ENCODE peak calls at places on chromosomes 3 and 15, in eight cellular contexts. One of them, this sample, is unnamed.

GRCh38 chr15:26260517-26261133 is 397.5 kb upstream of the ATP10A start:
- DNase-seq in upper lobe of left lung: no peak
- DNase-seq in NB4: peak
- DNase-seq in body of pancreas: peak
- DNase-seq in A549: peak
- DNase-seq in erythroblast: peak
- DNase-seq in HCT116: no peak
- DNase-seq in K562: peak
- DNase-seq in this sample: no peak

GRCh38 chr3:15313461-15313860 is 18.9 kb downstream of the SH3BP5 start:
- DNase-seq in upper lobe of left lung: peak
- DNase-seq in NB4: no peak
- DNase-seq in body of pancreas: no peak
- DNase-seq in A549: no peak
- DNase-seq in erythroblast: no peak
- DNase-seq in HCT116: no peak
- DNase-seq in K562: no peak
- DNase-seq in this sample: no peak

GRCh38 chr3:119769394-119770149 is 12.3 kb upstream of the NR1I2 start:
- DNase-seq in upper lobe of left lung: no peak
- DNase-seq in NB4: no peak
- DNase-seq in body of pancreas: no peak
- DNase-seq in A549: no peak
- DNase-seq in erythroblast: no peak
- DNase-seq in HCT116: no peak
- DNase-seq in K562: no peak
- DNase-seq in this sample: no peak

GRCh38 chr15:88089019-88089603 is 167.4 kb downstream of the NTRK3 start:
- DNase-seq in upper lobe of left lung: no peak
- DNase-seq in NB4: no peak
- DNase-seq in body of pancreas: no peak
- DNase-seq in A549: no peak
- DNase-seq in erythroblast: no peak
- DNase-seq in HCT116: no peak
- DNase-seq in K562: no peak
- DNase-seq in this sample: no peak

GRCh38 chr3:120227710-120228347 is 57.2 kb downstream of the GPR156 start:
- DNase-seq in upper lobe of left lung: no peak
- DNase-seq in NB4: no peak
- DNase-seq in body of pancreas: no peak
- DNase-seq in A549: no peak
- DNase-seq in erythroblast: no peak
- DNase-seq in HCT116: no peak
- DNase-seq in K562: no peak
- DNase-seq in this sample: no peak

GRCh38 chr15:50181983-50182232 is at the start of gene SLC27A2:
- DNase-seq in upper lobe of left lung: peak
- DNase-seq in NB4: no peak
- DNase-seq in body of pancreas: peak
- DNase-seq in A549: peak
- DNase-seq in erythroblast: no peak
- DNase-seq in HCT116: peak
- DNase-seq in K562: peak
- DNase-seq in this sample: no peak

GRCh38 chr3:152026033-152026556 is 152.7 kb downstream of the SUCNR1 start:
- DNase-seq in upper lobe of left lung: no peak
- DNase-seq in NB4: peak
- DNase-seq in body of pancreas: no peak
- DNase-seq in A549: peak
- DNase-seq in erythroblast: peak
- DNase-seq in HCT116: peak
- DNase-seq in K562: peak
- DNase-seq in this sample: no peak

GRCh38 chr3:54122802-54123537 is 618 bp downstream of the CACNA2D3 start:
- DNase-seq in upper lobe of left lung: no peak
- DNase-seq in NB4: no peak
- DNase-seq in body of pancreas: no peak
- DNase-seq in A549: no peak
- DNase-seq in erythroblast: no peak
- DNase-seq in HCT116: no peak
- DNase-seq in K562: no peak
- DNase-seq in this sample: no peak

GRCh38 chr15:26212109-26212508 is 349.0 kb upstream of the ATP10A start:
- DNase-seq in upper lobe of left lung: no peak
- DNase-seq in NB4: no peak
- DNase-seq in body of pancreas: no peak
- DNase-seq in A549: no peak
- DNase-seq in erythroblast: no peak
- DNase-seq in HCT116: no peak
- DNase-seq in K562: no peak
- DNase-seq in this sample: no peak

GRCh38 chr3:150681037-150681436 is 22.7 kb downstream of the ERICH6 start:
- DNase-seq in upper lobe of left lung: no peak
- DNase-seq in NB4: no peak
- DNase-seq in body of pancreas: no peak
- DNase-seq in A549: no peak
- DNase-seq in erythroblast: no peak
- DNase-seq in HCT116: no peak
- DNase-seq in K562: no peak
- DNase-seq in this sample: no peak

GRCh38 chr3:10351013-10351735 is 30.3 kb upstream of the SEC13 start:
- DNase-seq in upper lobe of left lung: no peak
- DNase-seq in NB4: no peak
- DNase-seq in body of pancreas: no peak
- DNase-seq in A549: no peak
- DNase-seq in erythroblast: peak
- DNase-seq in HCT116: no peak
- DNase-seq in K562: peak
- DNase-seq in this sample: no peak

GRCh38 chr15:39075756-39076341 is 505.0 kb upstream of the THBS1 start:
- DNase-seq in upper lobe of left lung: no peak
- DNase-seq in NB4: peak
- DNase-seq in body of pancreas: no peak
- DNase-seq in A549: no peak
- DNase-seq in erythroblast: no peak
- DNase-seq in HCT116: no peak
- DNase-seq in K562: no peak
- DNase-seq in this sample: no peak

GRCh38 chr3:167872941-167873340 is 137.4 kb downstream of the SERPINI1 start:
- DNase-seq in upper lobe of left lung: no peak
- DNase-seq in NB4: no peak
- DNase-seq in body of pancreas: no peak
- DNase-seq in A549: no peak
- DNase-seq in erythroblast: no peak
- DNase-seq in HCT116: no peak
- DNase-seq in K562: no peak
- DNase-seq in this sample: no peak

GRCh38 chr3:169362872-169363271 is 300.6 kb downstream of the MECOM start:
- DNase-seq in upper lobe of left lung: no peak
- DNase-seq in NB4: no peak
- DNase-seq in body of pancreas: no peak
- DNase-seq in A549: no peak
- DNase-seq in erythroblast: no peak
- DNase-seq in HCT116: no peak
- DNase-seq in K562: no peak
- DNase-seq in this sample: no peak

GRCh38 chr15:57572463-57572862 is 19.2 kb upstream of the MYZAP start:
- DNase-seq in upper lobe of left lung: no peak
- DNase-seq in NB4: no peak
- DNase-seq in body of pancreas: no peak
- DNase-seq in A549: no peak
- DNase-seq in erythroblast: no peak
- DNase-seq in HCT116: no peak
- DNase-seq in K562: no peak
- DNase-seq in this sample: no peak

GRCh38 chr3:67598814-67599556 is 55.4 kb downstream of the SUCLG2 start:
- DNase-seq in upper lobe of left lung: no peak
- DNase-seq in NB4: no peak
- DNase-seq in body of pancreas: no peak
- DNase-seq in A549: no peak
- DNase-seq in erythroblast: no peak
- DNase-seq in HCT116: no peak
- DNase-seq in K562: no peak
- DNase-seq in this sample: no peak

GRCh38 chr3:134463676-134464611 is 21.8 kb downstream of the ANAPC13 start:
- DNase-seq in upper lobe of left lung: no peak
- DNase-seq in NB4: no peak
- DNase-seq in body of pancreas: peak
- DNase-seq in A549: no peak
- DNase-seq in erythroblast: no peak
- DNase-seq in HCT116: no peak
- DNase-seq in K562: no peak
- DNase-seq in this sample: no peak
- TF ChIP-seq POLR2A in upper lobe of left lung: no peak
- TF ChIP-seq POLR2A in NB4: no peak
- TF ChIP-seq POLR2A in body of pancreas: no peak
- TF ChIP-seq POLR2A in A549: no peak
- TF ChIP-seq POLR2A in erythroblast: no peak
- TF ChIP-seq POLR2A in HCT116: no peak
- TF ChIP-seq POLR2A in K562: no peak
- TF ChIP-seq POLR2A in this sample: no peak

GRCh38 chr3:58009749-58010535 is 1.7 kb downstream of the FLNB start:
- DNase-seq in upper lobe of left lung: peak
- DNase-seq in NB4: no peak
- DNase-seq in body of pancreas: peak
- DNase-seq in A549: peak
- DNase-seq in erythroblast: no peak
- DNase-seq in HCT116: no peak
- DNase-seq in K562: peak
- DNase-seq in this sample: no peak
- TF ChIP-seq POLR2A in upper lobe of left lung: no peak
- TF ChIP-seq POLR2A in NB4: no peak
- TF ChIP-seq POLR2A in body of pancreas: no peak
- TF ChIP-seq POLR2A in A549: no peak
- TF ChIP-seq POLR2A in erythroblast: no peak
- TF ChIP-seq POLR2A in HCT116: no peak
- TF ChIP-seq POLR2A in K562: no peak
- TF ChIP-seq POLR2A in this sample: no peak

DNA sequence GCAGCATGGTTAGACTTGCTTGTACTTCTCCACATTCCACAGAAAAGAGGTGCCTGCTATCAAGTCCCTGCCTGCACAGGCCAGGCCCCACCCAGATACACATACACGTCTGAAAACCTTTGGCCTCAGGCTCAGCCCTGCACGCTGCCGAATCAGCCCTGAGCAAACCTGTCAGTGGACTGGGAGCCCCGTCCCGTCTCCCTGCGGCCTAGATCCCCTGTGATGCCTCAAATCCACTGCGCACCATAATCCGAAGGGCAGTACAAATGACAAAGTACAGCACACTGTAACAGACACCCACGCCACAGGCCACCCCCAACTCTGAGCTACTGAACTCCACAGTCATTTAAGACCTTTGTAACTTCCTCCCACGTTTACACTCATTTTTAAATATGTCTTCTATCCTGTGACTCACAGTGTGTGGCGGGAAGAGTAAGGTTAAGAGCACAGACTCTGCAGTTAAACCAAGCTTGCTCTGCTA is 67.1 kb downstream of the MB21D2 start:
- DNase-seq in upper lobe of left lung: peak
- DNase-seq in NB4: peak
- DNase-seq in body of pancreas: no peak
- DNase-seq in A549: peak
- DNase-seq in erythroblast: no peak
- DNase-seq in HCT116: no peak
- DNase-seq in K562: peak
- DNase-seq in this sample: peak
- TF ChIP-seq POLR2A in upper lobe of left lung: no peak
- TF ChIP-seq POLR2A in NB4: no peak
- TF ChIP-seq POLR2A in body of pancreas: no peak
- TF ChIP-seq POLR2A in A549: no peak
- TF ChIP-seq POLR2A in erythroblast: no peak
- TF ChIP-seq POLR2A in HCT116: no peak
- TF ChIP-seq POLR2A in K562: no peak
- TF ChIP-seq POLR2A in this sample: no peak

DNA sequence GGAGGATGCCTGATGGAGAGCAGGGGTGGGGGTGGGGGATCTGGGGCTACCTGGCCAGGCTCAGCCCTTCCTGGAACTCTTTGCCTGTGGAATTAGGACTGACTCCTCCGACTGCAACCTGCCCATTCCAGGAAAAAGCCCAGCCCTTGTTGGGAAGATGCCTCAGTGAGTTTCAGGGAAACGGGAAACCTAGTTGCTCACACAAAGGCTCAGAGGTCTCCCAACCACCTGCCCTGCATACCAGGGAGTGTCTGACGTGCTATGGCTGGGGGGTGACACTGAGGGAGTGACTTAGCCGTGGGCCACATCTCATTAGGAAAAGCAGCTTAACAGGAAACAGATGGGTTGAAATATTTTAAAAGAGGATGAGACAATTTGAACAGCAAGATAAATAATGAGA is 27.9 kb downstream of the CYP8B1 start:
- DNase-seq in upper lobe of left lung: no peak
- DNase-seq in NB4: no peak
- DNase-seq in body of pancreas: no peak
- DNase-seq in A549: no peak
- DNase-seq in erythroblast: no peak
- DNase-seq in HCT116: no peak
- DNase-seq in K562: no peak
- DNase-seq in this sample: no peak
- TF ChIP-seq POLR2A in upper lobe of left lung: no peak
- TF ChIP-seq POLR2A in NB4: no peak
- TF ChIP-seq POLR2A in body of pancreas: no peak
- TF ChIP-seq POLR2A in A549: no peak
- TF ChIP-seq POLR2A in erythroblast: no peak
- TF ChIP-seq POLR2A in HCT116: no peak
- TF ChIP-seq POLR2A in K562: no peak
- TF ChIP-seq POLR2A in this sample: no peak

DNA sequence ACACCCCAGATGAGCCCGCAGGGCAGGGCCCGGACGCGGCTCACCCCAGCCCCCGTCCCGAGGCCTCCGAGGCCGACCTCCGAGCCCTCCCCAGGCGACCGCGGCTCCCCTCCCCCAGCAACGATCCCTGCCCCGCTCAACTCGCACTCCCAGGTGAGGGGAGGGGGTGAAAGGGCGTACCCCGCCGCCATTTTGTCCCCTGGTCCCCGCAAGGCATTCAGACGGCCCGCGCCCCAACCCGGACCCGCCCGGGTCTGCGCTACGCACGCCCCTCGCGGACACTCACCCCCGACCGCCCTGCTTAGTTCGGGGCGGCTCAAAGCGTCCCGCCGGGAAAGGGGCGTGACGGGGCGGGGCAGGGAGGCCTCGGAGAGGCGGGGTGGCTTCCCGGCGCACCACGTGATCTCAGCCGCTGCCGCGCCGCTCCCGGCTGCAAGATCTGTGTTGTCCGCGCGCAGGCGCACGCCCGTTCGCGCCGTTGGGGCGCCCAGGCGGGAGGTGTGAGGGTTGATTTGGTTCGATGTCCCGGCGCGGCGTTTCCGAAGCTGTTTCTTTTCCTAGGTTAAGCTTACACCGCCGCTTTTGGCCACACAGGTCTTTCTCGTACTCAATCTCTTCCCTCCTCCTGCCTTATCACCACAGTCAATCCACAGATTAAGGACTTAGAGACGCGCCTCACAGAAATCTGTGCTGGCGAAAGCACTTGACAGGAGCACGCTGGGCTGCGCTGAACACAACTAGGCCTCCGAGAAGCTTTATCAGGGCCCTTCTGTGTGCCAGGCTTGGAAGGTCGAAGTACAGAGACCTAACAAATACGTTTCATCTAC is at the start of gene SCAPER:
- DNase-seq in upper lobe of left lung: peak
- DNase-seq in NB4: peak
- DNase-seq in body of pancreas: peak
- DNase-seq in A549: peak
- DNase-seq in erythroblast: peak
- DNase-seq in HCT116: peak
- DNase-seq in K562: peak
- DNase-seq in this sample: peak
- TF ChIP-seq POLR2A in upper lobe of left lung: no peak
- TF ChIP-seq POLR2A in NB4: peak
- TF ChIP-seq POLR2A in body of pancreas: peak
- TF ChIP-seq POLR2A in A549: peak
- TF ChIP-seq POLR2A in erythroblast: no peak
- TF ChIP-seq POLR2A in HCT116: no peak
- TF ChIP-seq POLR2A in K562: peak
- TF ChIP-seq POLR2A in this sample: peak

This sample was measured in H54.